ENCODE peak calls at places on chromosomes 4 and X, in ten cellular contexts. P is EL; M is activated CD4-positive, alpha-beta T cell treated with anti-CD3 and anti-CD28 coated beads, Interleukin-2, amount 10 ng/mL, durations not matched to agents 7 days and 5 days; E is breast epithelium; C is Right ventricle myocardium superior; V is COR-L47; L is LoVo; Z is substantia nigra; W is KG1; R is Caki2. S is an unnamed sample.

GRCh38 chr4:186144596-186145569 is 40.4 kb downstream of the FAM149A start:
- DNase-seq in W (no peak), Z (peak), M (no peak), P (peak), L (peak), V (no peak), C (peak), E (no peak), R (peak), S (no peak)

GRCh38 chr4:83771113-83771705 is 235.3 kb downstream of the GPAT3 start:
- DNase-seq in L (peak), R (peak), W (no peak), M (no peak), E (no peak), C (peak), P (peak), V (peak), Z (peak), S (no peak)

GRCh38 chr4:94489075-94489474 is 37.3 kb downstream of the PDLIM5 start:
- DNase-seq in W (no peak), C (no peak), M (no peak), Z (no peak), P (no peak), L (no peak), V (no peak), R (no peak), E (no peak), S (no peak)

GRCh38 chrX:63746278-63746677 is 38.7 kb downstream of the ARHGEF9 start:
- DNase-seq in M (peak), P (no peak), E (no peak), Z (no peak), L (no peak), C (no peak), W (peak), R (no peak), V (no peak), S (no peak)

GRCh38 chr4:65482410-65482809 is 187.9 kb downstream of the EPHA5 start:
- DNase-seq in V (no peak), C (no peak), P (peak), M (no peak), Z (no peak), E (no peak), W (no peak), L (no peak), R (peak), S (no peak)

GRCh38 chr4:38149472-38149871 is 189.3 kb downstream of the PTTG2 start:
- DNase-seq in L (no peak), V (no peak), C (no peak), R (no peak), E (no peak), P (no peak), M (no peak), W (no peak), Z (no peak), S (no peak)

GRCh38 chrX:3520987-3521875 is 174.8 kb upstream of the MXRA5 start:
- DNase-seq in M (no peak), R (no peak), V (no peak), L (no peak), Z (no peak), E (no peak), P (no peak), C (no peak), W (no peak), S (no peak)

GRCh38 chrX:13778916-13779315 is 38.0 kb downstream of the GPM6B start:
- DNase-seq in W (no peak), M (no peak), E (no peak), V (no peak), R (no peak), P (peak), C (no peak), Z (no peak), L (no peak), S (no peak)

GRCh38 chr4:110778526-110778925 is 155.6 kb upstream of the PITX2 start:
- DNase-seq in V (no peak), C (no peak), P (peak), L (no peak), W (no peak), M (no peak), Z (no peak), R (no peak), E (no peak), S (no peak)

GRCh38 chr4:77994194-77994721 is 62.9 kb upstream of the FRAS1 start:
- DNase-seq in L (peak), V (no peak), W (no peak), P (peak), M (peak), C (no peak), Z (no peak), E (no peak), R (peak), S (no peak)

GRCh38 chr4:123198706-123199105 is 197.9 kb upstream of the SPRY1 start:
- DNase-seq in R (no peak), Z (no peak), W (no peak), L (no peak), C (no peak), P (no peak), M (no peak), V (no peak), E (no peak), S (no peak)

GRCh38 chr4:152073738-152074137 is 312.9 kb upstream of the GATB start:
- DNase-seq in C (no peak), R (no peak), P (peak), L (no peak), W (no peak), V (no peak), M (no peak), E (no peak), Z (no peak), S (no peak)

GRCh38 chrX:149648932-149649331 is 17.3 kb upstream of the TMEM185A start:
- DNase-seq in R (no peak), W (no peak), L (no peak), Z (no peak), P (no peak), C (no peak), M (no peak), V (no peak), E (no peak), S (no peak)

GRCh38 chr4:81106150-81106549 is 75.6 kb downstream of the BMP3 start:
- DNase-seq in E (no peak), L (no peak), Z (no peak), C (no peak), M (no peak), R (no peak), W (no peak), V (no peak), P (no peak), S (no peak)

GRCh38 chr4:75630932-75631320 is 598 bp upstream of the CDKL2 start:
- DNase-seq in W (no peak), E (no peak), L (no peak), V (no peak), R (no peak), C (no peak), P (no peak), Z (no peak), M (no peak), S (no peak)

GRCh38 chr4:107210450-107211239 is 174.5 kb upstream of the DKK2 start:
- DNase-seq in C (no peak), Z (no peak), V (no peak), E (no peak), W (no peak), M (no peak), R (peak), L (peak), P (peak), S (no peak)

GRCh38 chrX:12162420-12162819 is 24.1 kb downstream of the FRMPD4 start:
- DNase-seq in E (no peak), R (no peak), V (no peak), C (no peak), L (no peak), M (no peak), P (peak), W (no peak), Z (no peak), S (no peak)

GRCh38 chr4:182518421-182518820 is 275.2 kb downstream of the TENM3 start:
- DNase-seq in C (no peak), P (no peak), L (no peak), V (no peak), R (no peak), M (no peak), W (no peak), E (no peak), Z (no peak), S (no peak)

GRCh38 chr4:37847311-37847710 is 20.8 kb downstream of the PGM2 start:
- DNase-seq in E (no peak), V (no peak), L (no peak), R (no peak), Z (no peak), W (no peak), C (no peak), P (no peak), M (no peak), S (no peak)

GRCh38 chr4:16715482-16715881 is 183.0 kb downstream of the LDB2 start:
- DNase-seq in V (no peak), L (no peak), P (no peak), Z (no peak), M (no peak), E (no peak), W (no peak), R (no peak), C (no peak), S (no peak)

GRCh38 chr4:65665951-65666523 is 4.3 kb downstream of the EPHA5 start:
- DNase-seq in E (no peak), Z (no peak), L (peak), V (peak), M (no peak), W (no peak), P (peak), C (no peak), R (no peak), S (no peak)

GRCh38 chr4:183107891-183108459 is 8.9 kb downstream of the WWC2 start:
- DNase-seq in W (no peak), Z (no peak), L (no peak), V (no peak), R (no peak), M (no peak), E (no peak), P (peak), C (no peak), S (no peak)

GRCh38 chrX:45009371-45010000 is 136.5 kb downstream of the KDM6A start:
- DNase-seq in P (peak), C (no peak), Z (no peak), R (no peak), M (no peak), E (no peak), V (no peak), L (no peak), W (no peak), S (no peak)

GRCh38 chr4:8644461-8644891 is 51.9 kb downstream of the CPZ start:
- DNase-seq in Z (no peak), R (no peak), C (no peak), L (no peak), E (peak), W (no peak), M (no peak), P (no peak), V (no peak), S (no peak)